ENCODE peak calls at places on chromosomes 3 and 15, in ten cellular contexts. J is Ammon's horn, N is DMS153, X is memory B cell, C is stromal cell of bone marrow, D is AG09319, Q is GDM1, Z is upper lobe of right lung, G is GM12891, L is nucleus accumbens. S is an unnamed sample.

GRCh38 chr3:189902230-189903186 is 218.2 kb downstream of the P3H2 start:
- DNase-seq in J (no peak), N (no peak), X (no peak), C (peak; percentile 41), D (no peak), Q (no peak), Z (no peak), G (no peak), L (no peak), S (no peak)

GRCh38 chr3:165892565-165892964 is 55.3 kb upstream of the BCHE start:
- DNase-seq in J (no peak), N (no peak), X (no peak), C (no peak), D (no peak), Q (no peak), Z (no peak), G (no peak), L (no peak), S (no peak)

GRCh38 chr3:49937081-49937480 is 2.9 kb upstream of the RBM6 start:
- DNase-seq in J (no peak), N (no peak), X (no peak), C (no peak), D (no peak), Q (no peak), Z (no peak), G (no peak), L (no peak), S (no peak)

GRCh38 chr15:89912145-89912673 is 543 bp downstream of the ARPIN start:
- DNase-seq in J (peak; percentile 31), N (no peak), X (no peak), C (no peak), D (no peak), Q (no peak), Z (peak; percentile 79), G (no peak), L (no peak), S (no peak)

GRCh38 chr15:38878946-38879345 is 314.3 kb upstream of the RASGRP1 start:
- DNase-seq in J (no peak), N (no peak), X (no peak), C (no peak), D (no peak), Q (no peak), Z (no peak), G (no peak), L (no peak), S (no peak)

GRCh38 chr3:105423392-105423791 is 56.7 kb downstream of the ALCAM start:
- DNase-seq in J (no peak), N (no peak), X (no peak), C (no peak), D (no peak), Q (no peak), Z (no peak), G (no peak), L (no peak), S (no peak)

GRCh38 chr15:56532766-56533455 is 68.0 kb upstream of the MNS1 start:
- DNase-seq in J (no peak), N (no peak), X (no peak), C (no peak), D (no peak), Q (no peak), Z (no peak), G (no peak), L (no peak), S (no peak)

GRCh38 chr3:131386429-131386926 is 4.9 kb downstream of the NUDT16 start:
- DNase-seq in J (peak; percentile 80), N (no peak), X (no peak), C (no peak), D (no peak), Q (peak; percentile 78), Z (peak; percentile 88), G (no peak), L (no peak), S (no peak)

GRCh38 chr3:17927036-17927435 is 184.6 kb upstream of the TBC1D5 start:
- DNase-seq in J (no peak), N (no peak), X (no peak), C (no peak), D (no peak), Q (no peak), Z (no peak), G (no peak), L (no peak), S (no peak)

GRCh38 chr15:92636950-92637481 is 18.6 kb downstream of the FAM174B start:
- DNase-seq in J (no peak), N (peak; percentile 84), X (no peak), C (no peak), D (no peak), Q (no peak), Z (peak; percentile 90), G (no peak), L (no peak), S (no peak)

GRCh38 chr3:13282986-13283876 is 136.9 kb downstream of the NUP210 start:
- DNase-seq in J (no peak), N (no peak), X (peak; percentile 40), C (no peak), D (no peak), Q (peak; percentile 47), Z (peak; percentile 30), G (peak; percentile 58), L (no peak), S (no peak)

GRCh38 chr3:190321789-190322603 is at the start of gene CLDN1:
- DNase-seq in J (peak; percentile 79), N (peak; percentile 52), X (peak; percentile 44), C (peak; percentile 48), D (peak; percentile 30), Q (peak; percentile 26), Z (peak; percentile 92), G (peak; percentile 66), L (peak; percentile 64), S (peak; percentile 77)

GRCh38 chr15:25850154-25851111 is 12.7 kb downstream of the ATP10A start:
- DNase-seq in J (no peak), N (no peak), X (peak; percentile 33), C (peak; percentile 69), D (no peak), Q (peak; percentile 76), Z (peak; percentile 92), G (peak; percentile 50), L (peak; percentile 18), S (no peak)

GRCh38 chr3:16508591-16508995 is 4.9 kb downstream of the RFTN1 start:
- DNase-seq in J (no peak), N (no peak), X (no peak), C (no peak), D (no peak), Q (no peak), Z (no peak), G (no peak), L (no peak), S (no peak)

GRCh38 chr3:123055352-123055751 is 11.5 kb upstream of the PDIA5 start:
- DNase-seq in J (no peak), N (no peak), X (no peak), C (no peak), D (no peak), Q (no peak), Z (no peak), G (no peak), L (no peak), S (no peak)

GRCh38 chr3:123980539-123980938 is 11.4 kb downstream of the ROPN1 start:
- DNase-seq in J (no peak), N (no peak), X (no peak), C (no peak), D (no peak), Q (no peak), Z (no peak), G (no peak), L (no peak), S (no peak)

GRCh38 chr15:101613130-101614000 is 38.8 kb downstream of the TM2D3 start:
- DNase-seq in J (peak; percentile 72), N (peak; percentile 25), X (no peak), C (no peak), D (no peak), Q (no peak), Z (no peak), G (no peak), L (peak; percentile 56), S (no peak)

GRCh38 chr3:188780188-188781147 is 391.3 kb upstream of the TPRG1 start:
- DNase-seq in J (peak; percentile 56), N (no peak), X (no peak), C (peak; percentile 50), D (no peak), Q (no peak), Z (no peak), G (no peak), L (no peak), S (no peak)

GRCh38 chr3:32453346-32453745 is 49.3 kb downstream of the CMTM6 start:
- DNase-seq in J (no peak), N (no peak), X (no peak), C (peak; percentile 85), D (no peak), Q (no peak), Z (no peak), G (no peak), L (no peak), S (no peak)

GRCh38 chr3:50358355-50358926 is 880 bp downstream of the TMEM115 start:
- DNase-seq in J (no peak), N (no peak), X (no peak), C (no peak), D (no peak), Q (no peak), Z (no peak), G (no peak), L (no peak), S (no peak)

GRCh38 chr3:61452536-61452991 is 108.8 kb upstream of the PTPRG start:
- DNase-seq in J (no peak), N (no peak), X (no peak), C (no peak), D (no peak), Q (no peak), Z (no peak), G (no peak), L (no peak), S (no peak)

GRCh38 chr3:128549283-128550112 is 56.5 kb upstream of the GATA2 start:
- DNase-seq in J (no peak), N (no peak), X (no peak), C (peak; percentile 45), D (peak; percentile 58), Q (no peak), Z (peak; percentile 74), G (no peak), L (peak; percentile 16), S (no peak)

GRCh38 chr3:68666409-68667193 is 265.7 kb downstream of the TAFA4 start:
- DNase-seq in J (no peak), N (no peak), X (no peak), C (peak; percentile 13), D (no peak), Q (no peak), Z (no peak), G (no peak), L (no peak), S (no peak)

GRCh38 chr3:59545369-59545768 is 495.5 kb upstream of the CFAP20DC start:
- DNase-seq in J (no peak), N (peak; percentile 38), X (no peak), C (no peak), D (no peak), Q (no peak), Z (no peak), G (no peak), L (no peak), S (no peak)

GRCh38 chr3:146086211-146086610 is 74.8 kb downstream of the PLOD2 start:
- DNase-seq in J (no peak), N (no peak), X (no peak), C (no peak), D (no peak), Q (no peak), Z (no peak), G (no peak), L (no peak), S (no peak)

GRCh38 chr3:131216801-131217200 is 164.8 kb upstream of the NUDT16 start:
- DNase-seq in J (peak; percentile 8), N (no peak), X (no peak), C (peak; percentile 29), D (no peak), Q (no peak), Z (no peak), G (no peak), L (peak; percentile 23), S (no peak)

GRCh38 chr15:96237002-96237401 is 93.5 kb upstream of the NR2F2 start:
- DNase-seq in J (no peak), N (no peak), X (no peak), C (no peak), D (no peak), Q (no peak), Z (no peak), G (no peak), L (no peak), S (no peak)

GRCh38 chr3:115725800-115726199 is 102.5 kb downstream of the GAP43 start:
- DNase-seq in J (no peak), N (no peak), X (no peak), C (no peak), D (no peak), Q (no peak), Z (no peak), G (no peak), L (no peak), S (no peak)

S was measured in NCI-H2107.